ENCODE peak calls at places on chromosome 18, in nine cellular contexts. One of them, this sample, is unnamed.

GRCh38 chr18:10838594-10838993 is 310.8 kb downstream of the PIEZO2 start:
- DNase-seq in stimulated activated CD8-positive, alpha-beta memory T cell treated with anti-CD3 and anti-CD28 coated beads, Interleukin-15, amount 100 ng/mL, for 1 hour: no peak
- DNase-seq in stimulated activated naive CD8-positive, alpha-beta T cell treated with anti-CD3 and anti-CD28 coated beads, Interleukin-15, Interleukin-2, amounts not matched to agents 100 U/mL and 50 U/mL, for 24 hours: no peak
- DNase-seq in tibial artery: no peak
- DNase-seq in ecto neural progenitor cell: no peak
- DNase-seq in pons: no peak
- DNase-seq in MM.1S: no peak
- DNase-seq in caudate nucleus: no peak
- DNase-seq in amygdala: no peak
- DNase-seq in this sample: no peak

GRCh38 chr18:26468931-26469340 is 79.4 kb downstream of the KCTD1 start:
- DNase-seq in stimulated activated CD8-positive, alpha-beta memory T cell treated with anti-CD3 and anti-CD28 coated beads, Interleukin-15, amount 100 ng/mL, for 1 hour: no peak
- DNase-seq in stimulated activated naive CD8-positive, alpha-beta T cell treated with anti-CD3 and anti-CD28 coated beads, Interleukin-15, Interleukin-2, amounts not matched to agents 100 U/mL and 50 U/mL, for 24 hours: peak
- DNase-seq in tibial artery: no peak
- DNase-seq in ecto neural progenitor cell: no peak
- DNase-seq in pons: no peak
- DNase-seq in MM.1S: no peak
- DNase-seq in caudate nucleus: no peak
- DNase-seq in amygdala: no peak
- DNase-seq in this sample: no peak

GRCh38 chr18:46278481-46279465 is 174.6 kb downstream of the HAUS1 start:
- DNase-seq in stimulated activated CD8-positive, alpha-beta memory T cell treated with anti-CD3 and anti-CD28 coated beads, Interleukin-15, amount 100 ng/mL, for 1 hour: no peak
- DNase-seq in stimulated activated naive CD8-positive, alpha-beta T cell treated with anti-CD3 and anti-CD28 coated beads, Interleukin-15, Interleukin-2, amounts not matched to agents 100 U/mL and 50 U/mL, for 24 hours: no peak
- DNase-seq in tibial artery: no peak
- DNase-seq in ecto neural progenitor cell: peak
- DNase-seq in pons: no peak
- DNase-seq in MM.1S: no peak
- DNase-seq in caudate nucleus: no peak
- DNase-seq in amygdala: no peak
- DNase-seq in this sample: no peak

GRCh38 chr18:34965511-34965910 is 75.7 kb upstream of the MAPRE2 start:
- DNase-seq in stimulated activated CD8-positive, alpha-beta memory T cell treated with anti-CD3 and anti-CD28 coated beads, Interleukin-15, amount 100 ng/mL, for 1 hour: no peak
- DNase-seq in stimulated activated naive CD8-positive, alpha-beta T cell treated with anti-CD3 and anti-CD28 coated beads, Interleukin-15, Interleukin-2, amounts not matched to agents 100 U/mL and 50 U/mL, for 24 hours: no peak
- DNase-seq in tibial artery: no peak
- DNase-seq in ecto neural progenitor cell: no peak
- DNase-seq in pons: peak
- DNase-seq in MM.1S: no peak
- DNase-seq in caudate nucleus: no peak
- DNase-seq in amygdala: no peak
- DNase-seq in this sample: no peak

GRCh38 chr18:76374330-76375281 is 120.4 kb downstream of the ZNF516 start:
- DNase-seq in stimulated activated CD8-positive, alpha-beta memory T cell treated with anti-CD3 and anti-CD28 coated beads, Interleukin-15, amount 100 ng/mL, for 1 hour: no peak
- DNase-seq in stimulated activated naive CD8-positive, alpha-beta T cell treated with anti-CD3 and anti-CD28 coated beads, Interleukin-15, Interleukin-2, amounts not matched to agents 100 U/mL and 50 U/mL, for 24 hours: peak
- DNase-seq in tibial artery: peak
- DNase-seq in ecto neural progenitor cell: no peak
- DNase-seq in pons: no peak
- DNase-seq in MM.1S: no peak
- DNase-seq in caudate nucleus: no peak
- DNase-seq in amygdala: no peak
- DNase-seq in this sample: no peak

GRCh38 chr18:23992119-23992940 is 22.2 kb upstream of the TTC39C start:
- DNase-seq in stimulated activated CD8-positive, alpha-beta memory T cell treated with anti-CD3 and anti-CD28 coated beads, Interleukin-15, amount 100 ng/mL, for 1 hour: no peak
- DNase-seq in stimulated activated naive CD8-positive, alpha-beta T cell treated with anti-CD3 and anti-CD28 coated beads, Interleukin-15, Interleukin-2, amounts not matched to agents 100 U/mL and 50 U/mL, for 24 hours: no peak
- DNase-seq in tibial artery: no peak
- DNase-seq in ecto neural progenitor cell: no peak
- DNase-seq in pons: no peak
- DNase-seq in MM.1S: no peak
- DNase-seq in caudate nucleus: no peak
- DNase-seq in amygdala: peak
- DNase-seq in this sample: peak

GRCh38 chr18:76558881-76559667 is 64.0 kb upstream of the ZNF516 start:
- DNase-seq in stimulated activated CD8-positive, alpha-beta memory T cell treated with anti-CD3 and anti-CD28 coated beads, Interleukin-15, amount 100 ng/mL, for 1 hour: no peak
- DNase-seq in stimulated activated naive CD8-positive, alpha-beta T cell treated with anti-CD3 and anti-CD28 coated beads, Interleukin-15, Interleukin-2, amounts not matched to agents 100 U/mL and 50 U/mL, for 24 hours: no peak
- DNase-seq in tibial artery: no peak
- DNase-seq in ecto neural progenitor cell: no peak
- DNase-seq in pons: no peak
- DNase-seq in MM.1S: no peak
- DNase-seq in caudate nucleus: no peak
- DNase-seq in amygdala: no peak
- DNase-seq in this sample: no peak

GRCh38 chr18:10488022-10488421 is 33.6 kb downstream of the APCDD1 start:
- DNase-seq in stimulated activated CD8-positive, alpha-beta memory T cell treated with anti-CD3 and anti-CD28 coated beads, Interleukin-15, amount 100 ng/mL, for 1 hour: no peak
- DNase-seq in stimulated activated naive CD8-positive, alpha-beta T cell treated with anti-CD3 and anti-CD28 coated beads, Interleukin-15, Interleukin-2, amounts not matched to agents 100 U/mL and 50 U/mL, for 24 hours: no peak
- DNase-seq in tibial artery: no peak
- DNase-seq in ecto neural progenitor cell: no peak
- DNase-seq in pons: no peak
- DNase-seq in MM.1S: no peak
- DNase-seq in caudate nucleus: no peak
- DNase-seq in amygdala: no peak
- DNase-seq in this sample: no peak

GRCh38 chr18:55982992-55983391 is 395.0 kb upstream of the TCF4 start:
- DNase-seq in stimulated activated CD8-positive, alpha-beta memory T cell treated with anti-CD3 and anti-CD28 coated beads, Interleukin-15, amount 100 ng/mL, for 1 hour: no peak
- DNase-seq in stimulated activated naive CD8-positive, alpha-beta T cell treated with anti-CD3 and anti-CD28 coated beads, Interleukin-15, Interleukin-2, amounts not matched to agents 100 U/mL and 50 U/mL, for 24 hours: no peak
- DNase-seq in tibial artery: no peak
- DNase-seq in ecto neural progenitor cell: no peak
- DNase-seq in pons: no peak
- DNase-seq in MM.1S: no peak
- DNase-seq in caudate nucleus: no peak
- DNase-seq in amygdala: no peak
- DNase-seq in this sample: no peak

GRCh38 chr18:53753616-53754015 is 470.9 kb downstream of the MBD2 start:
- DNase-seq in stimulated activated CD8-positive, alpha-beta memory T cell treated with anti-CD3 and anti-CD28 coated beads, Interleukin-15, amount 100 ng/mL, for 1 hour: no peak
- DNase-seq in stimulated activated naive CD8-positive, alpha-beta T cell treated with anti-CD3 and anti-CD28 coated beads, Interleukin-15, Interleukin-2, amounts not matched to agents 100 U/mL and 50 U/mL, for 24 hours: no peak
- DNase-seq in tibial artery: no peak
- DNase-seq in ecto neural progenitor cell: no peak
- DNase-seq in pons: no peak
- DNase-seq in MM.1S: no peak
- DNase-seq in caudate nucleus: no peak
- DNase-seq in amygdala: no peak
- DNase-seq in this sample: no peak

GRCh38 chr18:71105078-71105819 is 816.4 kb downstream of the SOCS6 start:
- DNase-seq in stimulated activated CD8-positive, alpha-beta memory T cell treated with anti-CD3 and anti-CD28 coated beads, Interleukin-15, amount 100 ng/mL, for 1 hour: no peak
- DNase-seq in stimulated activated naive CD8-positive, alpha-beta T cell treated with anti-CD3 and anti-CD28 coated beads, Interleukin-15, Interleukin-2, amounts not matched to agents 100 U/mL and 50 U/mL, for 24 hours: no peak
- DNase-seq in tibial artery: peak
- DNase-seq in ecto neural progenitor cell: no peak
- DNase-seq in pons: peak
- DNase-seq in MM.1S: no peak
- DNase-seq in caudate nucleus: no peak
- DNase-seq in amygdala: no peak
- DNase-seq in this sample: no peak

GRCh38 chr18:24397131-24397693 is 412 bp downstream of the OSBPL1A start:
- DNase-seq in stimulated activated CD8-positive, alpha-beta memory T cell treated with anti-CD3 and anti-CD28 coated beads, Interleukin-15, amount 100 ng/mL, for 1 hour: no peak
- DNase-seq in stimulated activated naive CD8-positive, alpha-beta T cell treated with anti-CD3 and anti-CD28 coated beads, Interleukin-15, Interleukin-2, amounts not matched to agents 100 U/mL and 50 U/mL, for 24 hours: peak
- DNase-seq in tibial artery: peak
- DNase-seq in ecto neural progenitor cell: no peak
- DNase-seq in pons: peak
- DNase-seq in MM.1S: peak
- DNase-seq in caudate nucleus: peak
- DNase-seq in amygdala: peak
- DNase-seq in this sample: no peak

GRCh38 chr18:54147439-54147838 is 77.0 kb downstream of the MBD2 start:
- DNase-seq in stimulated activated CD8-positive, alpha-beta memory T cell treated with anti-CD3 and anti-CD28 coated beads, Interleukin-15, amount 100 ng/mL, for 1 hour: no peak
- DNase-seq in stimulated activated naive CD8-positive, alpha-beta T cell treated with anti-CD3 and anti-CD28 coated beads, Interleukin-15, Interleukin-2, amounts not matched to agents 100 U/mL and 50 U/mL, for 24 hours: no peak
- DNase-seq in tibial artery: no peak
- DNase-seq in ecto neural progenitor cell: no peak
- DNase-seq in pons: no peak
- DNase-seq in MM.1S: peak
- DNase-seq in caudate nucleus: no peak
- DNase-seq in amygdala: no peak
- DNase-seq in this sample: no peak

GRCh38 chr18:44098551-44099098 is 582.1 kb upstream of the SETBP1 start:
- DNase-seq in stimulated activated CD8-positive, alpha-beta memory T cell treated with anti-CD3 and anti-CD28 coated beads, Interleukin-15, amount 100 ng/mL, for 1 hour: no peak
- DNase-seq in stimulated activated naive CD8-positive, alpha-beta T cell treated with anti-CD3 and anti-CD28 coated beads, Interleukin-15, Interleukin-2, amounts not matched to agents 100 U/mL and 50 U/mL, for 24 hours: no peak
- DNase-seq in tibial artery: no peak
- DNase-seq in ecto neural progenitor cell: no peak
- DNase-seq in pons: no peak
- DNase-seq in MM.1S: peak
- DNase-seq in caudate nucleus: no peak
- DNase-seq in amygdala: no peak
- DNase-seq in this sample: no peak

GRCh38 chr18:56148373-56148772 is 490.0 kb downstream of the TXNL1 start:
- DNase-seq in stimulated activated CD8-positive, alpha-beta memory T cell treated with anti-CD3 and anti-CD28 coated beads, Interleukin-15, amount 100 ng/mL, for 1 hour: no peak
- DNase-seq in stimulated activated naive CD8-positive, alpha-beta T cell treated with anti-CD3 and anti-CD28 coated beads, Interleukin-15, Interleukin-2, amounts not matched to agents 100 U/mL and 50 U/mL, for 24 hours: no peak
- DNase-seq in tibial artery: no peak
- DNase-seq in ecto neural progenitor cell: no peak
- DNase-seq in pons: no peak
- DNase-seq in MM.1S: no peak
- DNase-seq in caudate nucleus: no peak
- DNase-seq in amygdala: no peak
- DNase-seq in this sample: no peak

GRCh38 chr18:24014986-24015896 is 687 bp downstream of the TTC39C start:
- DNase-seq in stimulated activated CD8-positive, alpha-beta memory T cell treated with anti-CD3 and anti-CD28 coated beads, Interleukin-15, amount 100 ng/mL, for 1 hour: no peak
- DNase-seq in stimulated activated naive CD8-positive, alpha-beta T cell treated with anti-CD3 and anti-CD28 coated beads, Interleukin-15, Interleukin-2, amounts not matched to agents 100 U/mL and 50 U/mL, for 24 hours: peak
- DNase-seq in tibial artery: peak
- DNase-seq in ecto neural progenitor cell: peak
- DNase-seq in pons: no peak
- DNase-seq in MM.1S: peak
- DNase-seq in caudate nucleus: no peak
- DNase-seq in amygdala: peak
- DNase-seq in this sample: peak

GRCh38 chr18:41391616-41392610 is 563.1 kb upstream of the PIK3C3 start:
- DNase-seq in stimulated activated CD8-positive, alpha-beta memory T cell treated with anti-CD3 and anti-CD28 coated beads, Interleukin-15, amount 100 ng/mL, for 1 hour: no peak
- DNase-seq in stimulated activated naive CD8-positive, alpha-beta T cell treated with anti-CD3 and anti-CD28 coated beads, Interleukin-15, Interleukin-2, amounts not matched to agents 100 U/mL and 50 U/mL, for 24 hours: peak
- DNase-seq in tibial artery: no peak
- DNase-seq in ecto neural progenitor cell: peak
- DNase-seq in pons: peak
- DNase-seq in MM.1S: peak
- DNase-seq in caudate nucleus: peak
- DNase-seq in amygdala: peak
- DNase-seq in this sample: no peak

GRCh38 chr18:55265130-55265675 is 305.9 kb upstream of the CCDC68 start:
- DNase-seq in stimulated activated CD8-positive, alpha-beta memory T cell treated with anti-CD3 and anti-CD28 coated beads, Interleukin-15, amount 100 ng/mL, for 1 hour: no peak
- DNase-seq in stimulated activated naive CD8-positive, alpha-beta T cell treated with anti-CD3 and anti-CD28 coated beads, Interleukin-15, Interleukin-2, amounts not matched to agents 100 U/mL and 50 U/mL, for 24 hours: no peak
- DNase-seq in tibial artery: no peak
- DNase-seq in ecto neural progenitor cell: no peak
- DNase-seq in pons: no peak
- DNase-seq in MM.1S: no peak
- DNase-seq in caudate nucleus: no peak
- DNase-seq in amygdala: no peak
- DNase-seq in this sample: no peak